ENCODE peak calls at places on chromosomes 2 and 18, in four cellular contexts. O is HCT116, T is SK-N-SH, D is neural progenitor cell. M is an unnamed sample.

GRCh38 chr2:235746257-235746934 is 252.6 kb downstream of the AGAP1 start:
- DNase-seq in O (peak), T (peak), D (peak), M (peak)

GRCh38 chr18:75390854-75391253 is 36.6 kb downstream of the SMIM21 start:
- DNase-seq in O (no peak), T (no peak), D (no peak), M (no peak)

GRCh38 chr18:23378470-23378764 is 74.7 kb upstream of the RIOK3 start:
- DNase-seq in O (no peak), T (no peak), D (no peak), M (no peak)

GRCh38 chr2:20539776-20540586 is 93.1 kb downstream of the RHOB start:
- DNase-seq in O (no peak), T (no peak), D (no peak), M (no peak)

GRCh38 chr2:206212673-206213513 is 53.2 kb downstream of the EEF1B2 start:
- DNase-seq in O (no peak), T (no peak), D (no peak), M (no peak)

GRCh38 chr2:128091691-128092050 is 671 bp downstream of the UGGT1 start:
- DNase-seq in O (no peak), T (no peak), D (no peak), M (no peak)

GRCh38 chr2:20676353-20677215 is 9.6 kb downstream of the GDF7 start:
- DNase-seq in O (no peak), T (no peak), D (no peak), M (peak)

GRCh38 chr2:240929364-240930095 is 23.4 kb downstream of the CROCC2 start:
- DNase-seq in O (no peak), T (peak), D (no peak), M (no peak)

GRCh38 chr18:57748770-57749603 is 54.1 kb downstream of the ATP8B1 start:
- DNase-seq in O (no peak), T (no peak), D (no peak), M (peak)
- H2AFZ ChIP-seq in O (no peak), T (no peak), D (no peak), M (no peak)

DNA sequence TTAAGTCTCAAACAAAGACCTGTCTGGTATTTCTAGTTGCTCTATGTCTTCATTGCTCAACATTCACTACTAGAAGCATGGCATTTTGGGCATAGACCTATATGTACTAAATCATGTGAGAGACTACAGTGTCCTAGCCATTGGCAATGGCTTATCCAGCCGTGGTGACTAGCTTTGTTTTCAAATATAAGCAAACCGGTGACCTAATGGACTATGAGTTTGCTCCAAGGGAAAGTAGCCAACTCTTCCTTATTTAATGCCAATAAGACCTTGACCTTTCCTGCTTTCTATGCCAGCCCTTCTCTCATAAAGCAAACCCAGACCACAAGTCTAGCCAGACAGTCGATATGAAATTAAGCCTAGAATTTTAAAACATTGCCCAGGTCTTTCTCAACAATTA is 113.7 kb upstream of the CREB1 start:
- DNase-seq in O (no peak), T (no peak), D (no peak), M (no peak)
- TF ChIP-seq EZH2phosphoT487 in O (no peak), T (no peak), D (no peak), M (no peak)

DNA sequence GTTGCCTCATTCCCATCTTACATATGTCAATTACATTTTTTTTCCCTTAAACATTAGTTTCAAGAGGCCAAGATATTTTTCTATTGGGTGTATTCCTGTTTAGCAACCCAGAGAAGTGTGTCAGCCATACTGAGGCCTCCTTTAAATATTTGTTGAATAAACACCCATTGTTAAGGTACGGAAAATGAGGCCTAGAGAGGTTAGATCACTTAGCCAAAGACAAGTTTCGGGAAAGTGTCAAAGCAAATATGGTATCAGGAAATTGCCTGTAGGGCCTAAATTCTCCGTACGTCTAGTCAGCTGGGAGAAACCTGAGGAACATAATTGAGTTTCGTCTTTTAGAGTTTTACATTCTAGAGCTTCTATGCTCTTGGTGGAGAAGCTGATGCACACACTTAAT is 1138.3 kb downstream of the DPP10 start:
- DNase-seq in O (no peak), T (no peak), D (no peak), M (no peak)
- H3K4me2 ChIP-seq in O (no peak), T (no peak), D (no peak), M (no peak)

DNA sequence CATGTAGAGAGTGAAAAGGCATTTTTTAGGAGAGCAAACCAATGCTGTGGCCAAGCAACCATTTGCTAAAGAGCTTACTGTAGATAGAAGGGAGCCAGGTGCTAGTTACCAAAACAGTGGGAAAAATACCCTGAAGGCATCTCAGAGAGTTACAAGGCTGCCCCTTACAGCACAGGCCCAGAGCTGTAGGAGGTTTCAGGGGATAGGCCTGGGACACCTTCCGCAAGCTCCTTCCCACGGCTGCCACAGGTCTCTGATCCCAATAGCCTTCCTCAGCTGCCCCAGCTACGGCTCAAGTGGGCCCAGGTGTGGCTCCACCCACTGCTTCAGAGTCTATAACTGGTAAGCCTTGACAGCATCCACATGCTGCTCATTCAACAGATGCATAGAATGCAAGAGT is 18.2 kb upstream of the PPM1B start:
- DNase-seq in O (no peak), T (no peak), D (no peak), M (no peak)
- H2AFZ ChIP-seq in O (no peak), T (no peak), D (no peak), M (no peak)

GRCh38 chr2:217790681-217791392 is 212.0 kb downstream of the TNS1 start:
- DNase-seq in O (no peak), T (peak), D (no peak), M (peak)
- TF ChIP-seq EZH2phosphoT487 in O (no peak), T (no peak), D (no peak), M (no peak)

GRCh38 chr2:73107211-73107926 is 5.4 kb downstream of the RAB11FIP5 start:
- DNase-seq in O (no peak), T (peak), D (no peak), M (no peak)

GRCh38 chr2:73112026-73112912 is 479 bp downstream of the RAB11FIP5 start:
- DNase-seq in O (peak), T (peak), D (peak), M (peak)

GRCh38 chr2:73110622-73111299 is 2.0 kb downstream of the RAB11FIP5 start:
- DNase-seq in O (no peak), T (no peak), D (no peak), M (no peak)

GRCh38 chr2:73111300-73112025 is 1.3 kb downstream of the RAB11FIP5 start:
- DNase-seq in O (peak), T (no peak), D (peak), M (peak)

GRCh38 chr2:73109796-73110540 is 2.8 kb downstream of the RAB11FIP5 start:
- DNase-seq in O (no peak), T (no peak), D (no peak), M (no peak)
- H3K4me2 ChIP-seq in O (peak), T (peak), D (no peak), M (peak)